ENCODE peak calls at places on chromosomes 11 and 22, in eight cellular contexts. K is GM20000, F is GM12865, S is GM23338, X is nephron progenitor cell, B is dorsolateral prefrontal cortex, C is AG04449, H is RWPE1. N is an unnamed sample.

GRCh38 chr22:42321908-42322561 is 51.6 kb upstream of the TCF20 start:
- DNase-seq in K (no peak), F (no peak), S (no peak), X (no peak), B (no peak), C (no peak), H (no peak), N (no peak)

GRCh38 chr11:70471254-70471653 is 72.9 kb downstream of the CTTN start:
- DNase-seq in K (peak), F (peak), S (peak), X (peak), B (no peak), C (no peak), H (peak), N (peak)

GRCh38 chr11:72491001-72491400 is 56.7 kb upstream of the CLPB start:
- DNase-seq in K (no peak), F (no peak), S (no peak), X (no peak), B (no peak), C (no peak), H (no peak), N (no peak)

GRCh38 chr11:118098996-118099837 is 12.5 kb upstream of the SMIM35 start:
- DNase-seq in K (no peak), F (no peak), S (peak), X (peak), B (peak), C (no peak), H (no peak), N (no peak)

GRCh38 chr22:41725510-41726110 is 26.3 kb downstream of the MEI1 start:
- DNase-seq in K (no peak), F (no peak), S (no peak), X (no peak), B (no peak), C (no peak), H (no peak), N (no peak)

GRCh38 chr11:47412152-47412746 is 3.9 kb downstream of the SLC39A13 start:
- DNase-seq in K (peak), F (peak), S (peak), X (peak), B (peak), C (no peak), H (no peak), N (peak)

GRCh38 chr22:29695129-29695926 is 24.5 kb upstream of the CABP7 start:
- DNase-seq in K (no peak), F (no peak), S (no peak), X (no peak), B (peak), C (no peak), H (no peak), N (no peak)

GRCh38 chr22:44703269-44703870 is 1.4 kb downstream of the PRR5 start:
- DNase-seq in K (no peak), F (no peak), S (no peak), X (no peak), B (no peak), C (no peak), H (no peak), N (no peak)

GRCh38 chr11:115051938-115052590 is 373.7 kb downstream of the NXPE2 start:
- DNase-seq in K (no peak), F (no peak), S (no peak), X (no peak), B (no peak), C (no peak), H (no peak), N (no peak)

GRCh38 chr22:45468872-45469572 is 33.7 kb upstream of the FBLN1 start:
- DNase-seq in K (no peak), F (no peak), S (no peak), X (no peak), B (no peak), C (no peak), H (peak), N (no peak)

GRCh38 chr11:85806876-85807275 is 4.1 kb downstream of the SYTL2 start:
- DNase-seq in K (no peak), F (no peak), S (no peak), X (no peak), B (no peak), C (no peak), H (no peak), N (no peak)

GRCh38 chr11:1012740-1013627 is 23.5 kb downstream of the MUC6 start:
- DNase-seq in K (no peak), F (no peak), S (no peak), X (no peak), B (no peak), C (no peak), H (no peak), N (no peak)

GRCh38 chr22:39900306-39901227 is at the start of gene GRAP2:
- DNase-seq in K (peak), F (peak), S (no peak), X (no peak), B (no peak), C (no peak), H (no peak), N (peak)

GRCh38 chr11:67409781-67410368 is 5.6 kb upstream of the CARNS1 start:
- DNase-seq in K (no peak), F (peak), S (peak), X (no peak), B (no peak), C (no peak), H (no peak), N (no peak)

GRCh38 chr11:45392621-45393183 is 106.6 kb upstream of the SYT13 start:
- DNase-seq in K (no peak), F (no peak), S (no peak), X (no peak), B (no peak), C (no peak), H (no peak), N (no peak)

GRCh38 chr11:3947084-3947483 is 91.6 kb downstream of the STIM1 start:
- DNase-seq in K (peak), F (peak), S (no peak), X (no peak), B (no peak), C (no peak), H (no peak), N (peak)

GRCh38 chr11:13772223-13773046 is 104.0 kb downstream of the FAR1 start:
- DNase-seq in K (peak), F (peak), S (peak), X (peak), B (no peak), C (peak), H (peak), N (peak)

GRCh38 chr11:30992513-30992849 is 377.1 kb downstream of the DCDC1 start:
- DNase-seq in K (no peak), F (peak), S (peak), X (no peak), B (no peak), C (no peak), H (no peak), N (no peak)

GRCh38 chr11:130861902-130862552 is 54.3 kb downstream of the SNX19 start:
- DNase-seq in K (peak), F (peak), S (peak), X (peak), B (peak), C (peak), H (peak), N (peak)

GRCh38 chr11:87878373-87878779 is 296.9 kb downstream of the RAB38 start:
- DNase-seq in K (peak), F (peak), S (peak), X (no peak), B (no peak), C (peak), H (peak), N (no peak)

GRCh38 chr22:46536559-46537220 is 730 bp downstream of the CELSR1 start:
- DNase-seq in K (peak), F (no peak), S (peak), X (peak), B (no peak), C (no peak), H (no peak), N (no peak)

GRCh38 chr11:15107730-15108515 is 6.8 kb upstream of the INSC start:
- DNase-seq in K (no peak), F (peak), S (no peak), X (no peak), B (no peak), C (no peak), H (no peak), N (no peak)

GRCh38 chr22:31917227-31917921 is 27.0 kb upstream of the YWHAH start:
- DNase-seq in K (peak), F (peak), S (no peak), X (no peak), B (no peak), C (no peak), H (no peak), N (peak)

GRCh38 chr11:108117746-108118371 is 3.5 kb upstream of the ACAT1 start:
- DNase-seq in K (peak), F (peak), S (peak), X (no peak), B (no peak), C (no peak), H (peak), N (peak)

GRCh38 chr11:116691779-116692178 is 81.0 kb downstream of the BUD13 start:
- DNase-seq in K (peak), F (peak), S (peak), X (peak), B (peak), C (no peak), H (peak), N (peak)

GRCh38 chr11:12806113-12806512 is 131.9 kb downstream of the TEAD1 start:
- DNase-seq in K (no peak), F (no peak), S (no peak), X (no peak), B (no peak), C (no peak), H (no peak), N (no peak)

DNA sequence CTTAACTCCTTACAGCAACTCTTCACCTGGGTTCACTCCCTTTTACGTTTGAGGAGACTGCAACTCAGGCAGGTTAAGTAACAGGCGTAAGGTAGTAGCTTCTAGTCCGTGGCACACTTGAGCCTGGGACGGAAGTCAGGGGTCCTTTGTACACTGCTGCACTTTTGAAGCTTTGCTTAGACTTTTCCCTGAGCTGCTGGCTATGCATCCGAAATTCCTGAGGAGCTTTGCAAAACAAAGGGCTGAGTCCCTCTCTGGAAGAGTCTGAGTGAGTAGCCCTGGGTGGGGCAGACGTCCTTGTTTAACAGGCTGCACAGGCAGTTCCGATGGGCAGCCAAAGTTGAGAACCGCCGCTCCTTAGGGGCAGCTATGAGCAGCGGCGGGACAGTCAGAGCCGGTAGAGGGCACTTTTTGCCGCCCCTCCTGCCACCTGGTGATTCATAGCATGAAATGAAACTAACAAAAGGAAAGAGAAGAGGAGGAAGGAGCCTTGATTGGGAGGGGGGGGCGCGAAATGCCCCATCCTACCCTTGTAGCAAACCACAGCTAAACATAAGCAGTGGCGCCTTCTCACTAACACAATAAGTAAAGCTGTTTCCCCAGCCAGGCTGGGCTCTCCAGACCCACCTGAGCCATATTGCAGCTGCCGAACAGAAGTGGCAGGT is 1.4 kb downstream of the TMEM109 start:
- DNase-seq in K (peak), F (peak), S (peak), X (peak), B (no peak), C (no peak), H (peak), N (peak)
- TF ChIP-seq CTCF in K (peak), F (peak), S (peak), X (no peak), B (peak), C (peak), H (peak), N (peak)

GRCh38 chr11:105577645-105578044 is 32.2 kb upstream of the GRIA4 start:
- DNase-seq in K (no peak), F (no peak), S (no peak), X (no peak), B (no peak), C (no peak), H (peak), N (no peak)

GRCh38 chr11:105582497-105582896 is 27.4 kb upstream of the GRIA4 start:
- DNase-seq in K (no peak), F (no peak), S (no peak), X (no peak), B (no peak), C (no peak), H (no peak), N (no peak)

GRCh38 chr11:105579111-105579510 is 30.8 kb upstream of the GRIA4 start:
- DNase-seq in K (no peak), F (no peak), S (no peak), X (no peak), B (no peak), C (no peak), H (no peak), N (no peak)
- TF ChIP-seq CTCF in K (no peak), F (no peak), S (no peak), X (no peak), B (no peak), C (no peak), H (no peak), N (no peak)

GRCh38 chr11:33347490-33348125 is 90.4 kb downstream of the HIPK3 start:
- DNase-seq in K (peak), F (peak), S (no peak), X (no peak), B (no peak), C (no peak), H (no peak), N (peak)

GRCh38 chr11:33339247-33339646 is 82.1 kb downstream of the HIPK3 start:
- DNase-seq in K (no peak), F (no peak), S (no peak), X (no peak), B (no peak), C (no peak), H (no peak), N (no peak)

GRCh38 chr11:33350287-33350686 is 93.1 kb downstream of the HIPK3 start:
- DNase-seq in K (no peak), F (no peak), S (no peak), X (no peak), B (no peak), C (no peak), H (no peak), N (no peak)

GRCh38 chr11:33344611-33345010 is 87.4 kb downstream of the HIPK3 start:
- DNase-seq in K (no peak), F (peak), S (peak), X (no peak), B (no peak), C (no peak), H (no peak), N (no peak)
- TF ChIP-seq CTCF in K (no peak), F (no peak), S (no peak), X (no peak), B (peak), C (no peak), H (no peak), N (peak)

GRCh38 chr11:128323381-128323780 is 264.0 kb downstream of the ETS1 start:
- DNase-seq in K (peak), F (peak), S (peak), X (no peak), B (no peak), C (no peak), H (no peak), N (peak)
- TF ChIP-seq CTCF in K (peak), F (peak), S (peak), X (no peak), B (no peak), C (peak), H (no peak), N (peak)

GRCh38 chr22:23180301-23180892 is at the start of gene BCR:
- DNase-seq in K (peak), F (peak), S (peak), X (peak), B (peak), C (no peak), H (peak), N (peak)
- TF ChIP-seq CTCF in K (peak), F (no peak), S (peak), X (no peak), B (peak), C (no peak), H (no peak), N (no peak)

DNA sequence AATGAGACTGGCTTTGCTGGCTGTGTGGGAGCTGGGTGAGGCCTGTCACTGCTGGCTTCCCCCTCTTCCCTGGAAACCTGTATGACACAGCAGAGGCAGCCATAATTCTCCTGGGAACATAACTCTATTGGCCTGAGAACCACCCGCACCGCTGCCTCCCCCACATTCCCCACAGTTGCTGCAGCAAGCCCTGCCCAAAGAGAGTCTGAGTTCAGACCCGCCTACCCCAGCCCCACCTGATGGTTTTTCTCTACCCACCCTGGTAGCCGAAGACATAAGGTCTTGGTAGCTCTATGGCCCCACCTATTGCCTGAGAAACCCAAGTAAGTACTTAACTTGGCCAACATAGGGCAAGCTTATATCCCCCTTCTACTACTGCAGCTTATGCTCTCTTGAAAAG is 174.8 kb downstream of the C11orf91 start:
- DNase-seq in K (no peak), F (peak), S (peak), X (no peak), B (no peak), C (no peak), H (no peak), N (no peak)
- TF ChIP-seq CTCF in K (no peak), F (no peak), S (peak), X (no peak), B (no peak), C (no peak), H (no peak), N (no peak)

GRCh38 chr11:64220271-64220670 is 5.7 kb downstream of the TRPT1 start:
- DNase-seq in K (no peak), F (no peak), S (no peak), X (no peak), B (no peak), C (no peak), H (no peak), N (no peak)
- TF ChIP-seq CTCF in K (no peak), F (no peak), S (no peak), X (no peak), B (no peak), C (no peak), H (no peak), N (no peak)

DNA sequence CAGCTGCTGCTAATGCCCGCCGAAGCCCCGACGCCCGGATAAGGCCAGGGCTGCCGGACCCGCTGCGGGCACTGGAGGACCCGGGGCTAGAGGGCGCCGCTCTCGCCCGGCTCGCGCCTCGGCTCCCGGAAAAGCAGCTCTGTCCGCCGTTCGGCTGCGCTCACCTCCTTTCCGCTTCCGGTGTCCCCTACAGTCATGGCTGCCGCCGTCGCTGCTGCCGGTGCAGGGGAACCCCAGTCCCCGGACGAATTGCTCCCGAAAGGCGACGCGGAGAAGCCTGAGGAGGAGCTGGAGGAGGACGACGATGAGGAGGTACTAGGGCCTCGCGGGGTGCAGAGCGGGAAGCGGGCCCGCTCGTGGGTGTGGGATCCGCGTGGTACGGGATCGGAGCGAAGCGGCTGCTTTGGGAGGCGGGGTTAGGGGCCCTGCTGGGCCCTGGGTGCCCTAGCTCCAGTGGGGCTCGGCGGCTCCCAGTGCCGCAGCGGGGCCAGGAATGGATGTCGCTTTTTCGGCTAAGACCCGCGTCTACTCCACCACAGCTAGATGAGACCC is at the start of gene TOMM22:
- DNase-seq in K (peak), F (peak), S (peak), X (peak), B (peak), C (no peak), H (peak), N (peak)
- TF ChIP-seq CTCF in K (peak), F (peak), S (peak), X (peak), B (peak), C (peak), H (peak), N (peak)